ENCODE peak calls at places on chromosomes 4 and X, in nine cellular contexts. One of them, this sample, is unnamed.

GRCh38 chr4:39730067-39730466 is 32.1 kb downstream of the UBE2K start:
- DNase-seq in GM06990: no peak
- DNase-seq in left ventricle myocardium inferior: no peak
- DNase-seq in RWPE1: no peak
- DNase-seq in choroid plexus epithelial cell: no peak
- DNase-seq in astrocyte: peak; percentile 34
- DNase-seq in kidney epithelial cell: no peak
- DNase-seq in mammary epithelial cell: peak; percentile 14
- DNase-seq in hepatocyte: no peak
- DNase-seq in this sample: no peak

GRCh38 chrX:154749856-154750255 is 1.0 kb downstream of the GAB3 start:
- DNase-seq in GM06990: no peak
- DNase-seq in left ventricle myocardium inferior: no peak
- DNase-seq in RWPE1: no peak
- DNase-seq in choroid plexus epithelial cell: peak; percentile 30
- DNase-seq in astrocyte: no peak
- DNase-seq in kidney epithelial cell: no peak
- DNase-seq in mammary epithelial cell: no peak
- DNase-seq in hepatocyte: no peak
- DNase-seq in this sample: no peak

GRCh38 chrX:1222511-1223252 is 10.2 kb upstream of the CRLF2 start:
- DNase-seq in GM06990: no peak
- DNase-seq in left ventricle myocardium inferior: no peak
- DNase-seq in RWPE1: no peak
- DNase-seq in choroid plexus epithelial cell: peak; percentile 5
- DNase-seq in astrocyte: no peak
- DNase-seq in kidney epithelial cell: no peak
- DNase-seq in mammary epithelial cell: peak; percentile 52
- DNase-seq in hepatocyte: no peak
- DNase-seq in this sample: no peak

GRCh38 chr4:13601848-13602247 is 25.7 kb downstream of the BOD1L1 start:
- DNase-seq in GM06990: no peak
- DNase-seq in left ventricle myocardium inferior: no peak
- DNase-seq in RWPE1: no peak
- DNase-seq in choroid plexus epithelial cell: no peak
- DNase-seq in astrocyte: no peak
- DNase-seq in kidney epithelial cell: no peak
- DNase-seq in mammary epithelial cell: no peak
- DNase-seq in hepatocyte: no peak
- DNase-seq in this sample: no peak

GRCh38 chr4:184289179-184289535 is 71.5 kb upstream of the ENPP6 start:
- DNase-seq in GM06990: no peak
- DNase-seq in left ventricle myocardium inferior: no peak
- DNase-seq in RWPE1: no peak
- DNase-seq in choroid plexus epithelial cell: no peak
- DNase-seq in astrocyte: no peak
- DNase-seq in kidney epithelial cell: no peak
- DNase-seq in mammary epithelial cell: no peak
- DNase-seq in hepatocyte: no peak
- DNase-seq in this sample: no peak

GRCh38 chr4:83516042-83516772 is 19.7 kb upstream of the GPAT3 start:
- DNase-seq in GM06990: no peak
- DNase-seq in left ventricle myocardium inferior: no peak
- DNase-seq in RWPE1: no peak
- DNase-seq in choroid plexus epithelial cell: peak; percentile 20
- DNase-seq in astrocyte: peak; percentile 89
- DNase-seq in kidney epithelial cell: peak; percentile 69
- DNase-seq in mammary epithelial cell: peak; percentile 93
- DNase-seq in hepatocyte: no peak
- DNase-seq in this sample: no peak

GRCh38 chr4:113435893-113436292 is 325.6 kb downstream of the CAMK2D start:
- DNase-seq in GM06990: no peak
- DNase-seq in left ventricle myocardium inferior: peak; percentile 24
- DNase-seq in RWPE1: peak; percentile 86
- DNase-seq in choroid plexus epithelial cell: peak; percentile 92
- DNase-seq in astrocyte: peak; percentile 92
- DNase-seq in kidney epithelial cell: peak; percentile 69
- DNase-seq in mammary epithelial cell: peak; percentile 96
- DNase-seq in hepatocyte: no peak
- DNase-seq in this sample: no peak

GRCh38 chr4:106368678-106369077 is at the start of gene GIMD1:
- DNase-seq in GM06990: no peak
- DNase-seq in left ventricle myocardium inferior: no peak
- DNase-seq in RWPE1: no peak
- DNase-seq in choroid plexus epithelial cell: no peak
- DNase-seq in astrocyte: no peak
- DNase-seq in kidney epithelial cell: no peak
- DNase-seq in mammary epithelial cell: no peak
- DNase-seq in hepatocyte: no peak
- DNase-seq in this sample: no peak

GRCh38 chr4:86233681-86234080 is 126.2 kb downstream of the MAPK10 start:
- DNase-seq in GM06990: no peak
- DNase-seq in left ventricle myocardium inferior: no peak
- DNase-seq in RWPE1: peak; percentile 25
- DNase-seq in choroid plexus epithelial cell: peak; percentile 41
- DNase-seq in astrocyte: peak; percentile 93
- DNase-seq in kidney epithelial cell: no peak
- DNase-seq in mammary epithelial cell: peak; percentile 41
- DNase-seq in hepatocyte: no peak
- DNase-seq in this sample: no peak

GRCh38 chrX:14026121-14026520 is 3.6 kb downstream of the GEMIN8 start:
- DNase-seq in GM06990: no peak
- DNase-seq in left ventricle myocardium inferior: no peak
- DNase-seq in RWPE1: no peak
- DNase-seq in choroid plexus epithelial cell: no peak
- DNase-seq in astrocyte: no peak
- DNase-seq in kidney epithelial cell: no peak
- DNase-seq in mammary epithelial cell: no peak
- DNase-seq in hepatocyte: no peak
- DNase-seq in this sample: no peak

GRCh38 chr4:122309988-122310626 is 68.7 kb upstream of the ADAD1 start:
- DNase-seq in GM06990: no peak
- DNase-seq in left ventricle myocardium inferior: no peak
- DNase-seq in RWPE1: no peak
- DNase-seq in choroid plexus epithelial cell: peak; percentile 38
- DNase-seq in astrocyte: no peak
- DNase-seq in kidney epithelial cell: no peak
- DNase-seq in mammary epithelial cell: no peak
- DNase-seq in hepatocyte: no peak
- DNase-seq in this sample: no peak

GRCh38 chr4:2827874-2828751 is 15.5 kb upstream of the ADD1 start:
- DNase-seq in GM06990: peak; percentile 4
- DNase-seq in left ventricle myocardium inferior: peak; percentile 10
- DNase-seq in RWPE1: no peak
- DNase-seq in choroid plexus epithelial cell: no peak
- DNase-seq in astrocyte: no peak
- DNase-seq in kidney epithelial cell: no peak
- DNase-seq in mammary epithelial cell: no peak
- DNase-seq in hepatocyte: no peak
- DNase-seq in this sample: no peak

GRCh38 chrX:133911816-133912495 is 73.4 kb downstream of the GPC3 start:
- DNase-seq in GM06990: no peak
- DNase-seq in left ventricle myocardium inferior: no peak
- DNase-seq in RWPE1: no peak
- DNase-seq in choroid plexus epithelial cell: no peak
- DNase-seq in astrocyte: no peak
- DNase-seq in kidney epithelial cell: no peak
- DNase-seq in mammary epithelial cell: no peak
- DNase-seq in hepatocyte: no peak
- DNase-seq in this sample: no peak

GRCh38 chr4:83552924-83553323 is 17.0 kb downstream of the GPAT3 start:
- DNase-seq in GM06990: no peak
- DNase-seq in left ventricle myocardium inferior: no peak
- DNase-seq in RWPE1: no peak
- DNase-seq in choroid plexus epithelial cell: peak; percentile 72
- DNase-seq in astrocyte: peak; percentile 89
- DNase-seq in kidney epithelial cell: peak; percentile 77
- DNase-seq in mammary epithelial cell: peak; percentile 83
- DNase-seq in hepatocyte: no peak
- DNase-seq in this sample: no peak

GRCh38 chr4:72954811-72955210 is 114.7 kb downstream of the COX18 start:
- DNase-seq in GM06990: no peak
- DNase-seq in left ventricle myocardium inferior: no peak
- DNase-seq in RWPE1: no peak
- DNase-seq in choroid plexus epithelial cell: no peak
- DNase-seq in astrocyte: peak; percentile 65
- DNase-seq in kidney epithelial cell: no peak
- DNase-seq in mammary epithelial cell: peak; percentile 19
- DNase-seq in hepatocyte: no peak
- DNase-seq in this sample: no peak

GRCh38 chr4:141646969-141647368 is 10.6 kb downstream of the IL15 start:
- DNase-seq in GM06990: no peak
- DNase-seq in left ventricle myocardium inferior: no peak
- DNase-seq in RWPE1: no peak
- DNase-seq in choroid plexus epithelial cell: peak; percentile 51
- DNase-seq in astrocyte: peak; percentile 59
- DNase-seq in kidney epithelial cell: no peak
- DNase-seq in mammary epithelial cell: peak; percentile 76
- DNase-seq in hepatocyte: no peak
- DNase-seq in this sample: no peak

GRCh38 chr4:7359302-7360063 is 75.2 kb downstream of the PSAPL1 start:
- DNase-seq in GM06990: no peak
- DNase-seq in left ventricle myocardium inferior: no peak
- DNase-seq in RWPE1: no peak
- DNase-seq in choroid plexus epithelial cell: no peak
- DNase-seq in astrocyte: no peak
- DNase-seq in kidney epithelial cell: no peak
- DNase-seq in mammary epithelial cell: no peak
- DNase-seq in hepatocyte: no peak
- DNase-seq in this sample: no peak
- TF ChIP-seq CTCF in GM06990: no peak
- TF ChIP-seq CTCF in left ventricle myocardium inferior: no peak
- TF ChIP-seq CTCF in RWPE1: no peak
- TF ChIP-seq CTCF in choroid plexus epithelial cell: no peak
- TF ChIP-seq CTCF in astrocyte: no peak
- TF ChIP-seq CTCF in kidney epithelial cell: no peak
- TF ChIP-seq CTCF in mammary epithelial cell: no peak
- TF ChIP-seq CTCF in hepatocyte: no peak
- TF ChIP-seq CTCF in this sample: no peak

DNA sequence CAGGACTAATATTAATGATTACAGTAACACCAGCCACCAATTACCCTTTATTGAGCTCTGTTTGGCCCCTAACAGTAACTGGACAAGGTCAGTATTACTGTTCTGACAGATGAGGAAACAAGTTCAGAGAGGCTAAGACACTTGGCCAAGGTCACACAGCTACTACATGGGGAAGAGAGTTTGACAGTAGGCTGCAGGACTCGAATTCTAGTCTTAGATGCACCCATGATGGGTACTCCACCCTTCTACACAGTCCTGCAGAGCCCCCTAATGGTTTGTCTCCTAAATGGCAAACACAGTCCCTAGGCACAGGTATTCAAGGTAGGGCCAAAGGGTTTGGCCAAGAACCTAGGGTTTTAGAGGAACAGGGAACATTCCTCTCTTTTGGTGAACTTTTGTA is 93.9 kb downstream of the NSUN7 start:
- DNase-seq in GM06990: no peak
- DNase-seq in left ventricle myocardium inferior: no peak
- DNase-seq in RWPE1: no peak
- DNase-seq in choroid plexus epithelial cell: no peak
- DNase-seq in astrocyte: no peak
- DNase-seq in kidney epithelial cell: no peak
- DNase-seq in mammary epithelial cell: no peak
- DNase-seq in hepatocyte: no peak
- DNase-seq in this sample: peak; percentile 54
- TF ChIP-seq CTCF in GM06990: peak; percentile 60
- TF ChIP-seq CTCF in left ventricle myocardium inferior: peak; percentile 47
- TF ChIP-seq CTCF in RWPE1: no peak
- TF ChIP-seq CTCF in choroid plexus epithelial cell: peak; percentile 29
- TF ChIP-seq CTCF in astrocyte: no peak
- TF ChIP-seq CTCF in kidney epithelial cell: peak; percentile 30
- TF ChIP-seq CTCF in mammary epithelial cell: no peak
- TF ChIP-seq CTCF in hepatocyte: no peak
- TF ChIP-seq CTCF in this sample: peak; percentile 65

DNA sequence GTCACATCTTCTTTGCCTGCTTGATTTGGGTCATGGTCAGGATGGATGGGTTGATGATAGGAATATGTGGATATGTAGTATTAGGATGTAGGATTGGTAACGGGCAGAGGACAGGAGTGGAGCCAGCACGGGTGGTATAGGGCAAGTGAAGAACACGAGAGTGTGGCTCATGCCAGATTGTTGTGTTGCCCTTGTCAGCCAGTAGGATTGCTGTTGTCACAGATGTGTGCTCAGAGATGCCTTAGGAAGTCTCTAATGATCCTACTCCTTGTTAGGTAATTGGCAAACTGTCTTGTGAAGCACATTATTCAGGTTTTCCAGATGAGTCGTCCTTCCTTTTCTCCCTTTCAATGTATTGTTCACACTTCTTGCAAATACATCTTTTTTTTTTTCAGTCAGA is 5.5 kb downstream of the ATP10D start:
- DNase-seq in GM06990: no peak
- DNase-seq in left ventricle myocardium inferior: no peak
- DNase-seq in RWPE1: peak; percentile 27
- DNase-seq in choroid plexus epithelial cell: peak; percentile 62
- DNase-seq in astrocyte: peak; percentile 31
- DNase-seq in kidney epithelial cell: no peak
- DNase-seq in mammary epithelial cell: peak; percentile 34
- DNase-seq in hepatocyte: peak; percentile 17
- DNase-seq in this sample: no peak
- TF ChIP-seq CTCF in GM06990: peak; percentile 63
- TF ChIP-seq CTCF in left ventricle myocardium inferior: peak; percentile 64
- TF ChIP-seq CTCF in RWPE1: peak; percentile 18
- TF ChIP-seq CTCF in choroid plexus epithelial cell: peak; percentile 61
- TF ChIP-seq CTCF in astrocyte: peak; percentile 41
- TF ChIP-seq CTCF in kidney epithelial cell: peak; percentile 50
- TF ChIP-seq CTCF in mammary epithelial cell: peak; percentile 67
- TF ChIP-seq CTCF in hepatocyte: peak; percentile 13
- TF ChIP-seq CTCF in this sample: peak; percentile 31

GRCh38 chr4:77699731-77700210 is 94.2 kb downstream of the CXCL13 start:
- DNase-seq in GM06990: no peak
- DNase-seq in left ventricle myocardium inferior: no peak
- DNase-seq in RWPE1: peak; percentile 66
- DNase-seq in choroid plexus epithelial cell: peak; percentile 95
- DNase-seq in astrocyte: peak; percentile 90
- DNase-seq in kidney epithelial cell: peak; percentile 84
- DNase-seq in mammary epithelial cell: peak; percentile 80
- DNase-seq in hepatocyte: peak; percentile 67
- DNase-seq in this sample: no peak

GRCh38 chr4:77701111-77701510 is 95.5 kb downstream of the CXCL13 start:
- DNase-seq in GM06990: no peak
- DNase-seq in left ventricle myocardium inferior: no peak
- DNase-seq in RWPE1: no peak
- DNase-seq in choroid plexus epithelial cell: no peak
- DNase-seq in astrocyte: no peak
- DNase-seq in kidney epithelial cell: no peak
- DNase-seq in mammary epithelial cell: no peak
- DNase-seq in hepatocyte: no peak
- DNase-seq in this sample: no peak

GRCh38 chr4:77695769-77696168 is 90.1 kb downstream of the CXCL13 start:
- DNase-seq in GM06990: no peak
- DNase-seq in left ventricle myocardium inferior: no peak
- DNase-seq in RWPE1: peak; percentile 95
- DNase-seq in choroid plexus epithelial cell: peak; percentile 97
- DNase-seq in astrocyte: peak; percentile 97
- DNase-seq in kidney epithelial cell: peak; percentile 94
- DNase-seq in mammary epithelial cell: peak; percentile 95
- DNase-seq in hepatocyte: peak; percentile 27
- DNase-seq in this sample: no peak

GRCh38 chr4:77692847-77693432 is 87.3 kb downstream of the CXCL13 start:
- DNase-seq in GM06990: no peak
- DNase-seq in left ventricle myocardium inferior: no peak
- DNase-seq in RWPE1: no peak
- DNase-seq in choroid plexus epithelial cell: no peak
- DNase-seq in astrocyte: no peak
- DNase-seq in kidney epithelial cell: no peak
- DNase-seq in mammary epithelial cell: no peak
- DNase-seq in hepatocyte: no peak
- DNase-seq in this sample: no peak

GRCh38 chr4:77697860-77698599 is 92.4 kb downstream of the CXCL13 start:
- DNase-seq in GM06990: no peak
- DNase-seq in left ventricle myocardium inferior: no peak
- DNase-seq in RWPE1: peak; percentile 60
- DNase-seq in choroid plexus epithelial cell: peak; percentile 85
- DNase-seq in astrocyte: peak; percentile 55
- DNase-seq in kidney epithelial cell: peak; percentile 54
- DNase-seq in mammary epithelial cell: peak; percentile 64
- DNase-seq in hepatocyte: peak; percentile 68
- DNase-seq in this sample: no peak
- TF ChIP-seq CTCF in GM06990: peak; percentile 15
- TF ChIP-seq CTCF in left ventricle myocardium inferior: peak; percentile 38
- TF ChIP-seq CTCF in RWPE1: peak; percentile 43
- TF ChIP-seq CTCF in choroid plexus epithelial cell: peak; percentile 76
- TF ChIP-seq CTCF in astrocyte: peak; percentile 67
- TF ChIP-seq CTCF in kidney epithelial cell: peak; percentile 58
- TF ChIP-seq CTCF in mammary epithelial cell: peak; percentile 63
- TF ChIP-seq CTCF in hepatocyte: peak; percentile 54
- TF ChIP-seq CTCF in this sample: no peak

This sample was measured in GM13976.